ENCODE peak calls at places on chromosome 3, in eight cellular contexts. V, Z, P, M, N, D, W and A are unnamed samples.

GRCh38 chr3:126746395-126747177 is 42.5 kb downstream of the CHCHD6 start:
- DNase-seq in P (peak; percentile 84), M (no peak), N (peak; percentile 76), V (no peak), D (peak; percentile 58), Z (peak; percentile 9), W (no peak), A (no peak)

GRCh38 chr3:42014443-42014945 is 52.6 kb upstream of the ULK4 start:
- DNase-seq in Z (peak; percentile 73), P (no peak), N (peak; percentile 39), D (no peak), W (peak; percentile 82), V (no peak), M (peak; percentile 37), A (peak; percentile 24)

GRCh38 chr3:73453676-73454075 is 171.1 kb downstream of the PDZRN3 start:
- DNase-seq in N (peak; percentile 51), P (no peak), D (no peak), M (no peak), W (no peak), V (no peak), Z (no peak), A (no peak)

GRCh38 chr3:184085389-184085852 is 11.4 kb upstream of the HTR3E start:
- DNase-seq in W (no peak), N (peak; percentile 61), M (no peak), D (no peak), V (no peak), P (no peak), Z (peak; percentile 80), A (no peak)

GRCh38 chr3:12796171-12797123 is at the start of gene CAND2:
- DNase-seq in P (no peak), W (peak; percentile 73), Z (peak; percentile 49), N (peak; percentile 37), M (peak; percentile 75), V (peak; percentile 35), D (peak; percentile 78), A (peak; percentile 50)

GRCh38 chr3:158355623-158356588 is 215.1 kb upstream of the MLF1 start:
- DNase-seq in W (peak; percentile 81), D (no peak), V (no peak), Z (no peak), P (no peak), N (no peak), M (no peak), A (peak; percentile 64)

GRCh38 chr3:69925506-69925905 is 74.0 kb upstream of the SAMMSON start:
- DNase-seq in W (no peak), N (peak; percentile 77), D (no peak), P (no peak), Z (no peak), V (no peak), M (no peak), A (no peak)

GRCh38 chr3:60954049-60954448 is 297.2 kb downstream of the FHIT start:
- DNase-seq in V (no peak), D (no peak), M (no peak), N (no peak), W (no peak), P (no peak), Z (no peak), A (no peak)

GRCh38 chr3:23071758-23072157 is 131.4 kb upstream of the UBE2E2 start:
- DNase-seq in P (no peak), W (peak; percentile 60), N (no peak), M (no peak), Z (peak; percentile 20), D (no peak), V (no peak), A (peak; percentile 12)

GRCh38 chr3:9951962-9952805 is at the start of gene PRRT3:
- DNase-seq in W (peak; percentile 75), P (no peak), D (no peak), Z (peak; percentile 39), V (no peak), M (peak; percentile 84), N (peak; percentile 52), A (peak; percentile 74)

GRCh38 chr3:177553586-177553985 is 356.3 kb upstream of the TBL1XR1 start:
- DNase-seq in P (no peak), W (no peak), Z (no peak), V (no peak), N (no peak), M (no peak), D (no peak), A (no peak)

GRCh38 chr3:41987627-41988026 is 25.7 kb upstream of the ULK4 start:
- DNase-seq in D (no peak), N (no peak), W (no peak), P (no peak), V (no peak), M (no peak), Z (peak; percentile 71), A (no peak)

GRCh38 chr3:49132073-49132436 is 795 bp downstream of the LAMB2 start:
- DNase-seq in D (no peak), Z (no peak), P (no peak), V (no peak), W (no peak), M (no peak), N (no peak), A (no peak)

GRCh38 chr3:119346076-119346496 is 51.9 kb downstream of the ARHGAP31 start:
- DNase-seq in M (no peak), W (no peak), V (no peak), Z (no peak), N (peak; percentile 53), P (no peak), D (no peak), A (no peak)
- TF ChIP-seq CTCF in M (no peak), W (no peak), V (no peak), Z (no peak), N (peak; percentile 20), P (no peak), D (no peak), A (no peak)

DNA sequence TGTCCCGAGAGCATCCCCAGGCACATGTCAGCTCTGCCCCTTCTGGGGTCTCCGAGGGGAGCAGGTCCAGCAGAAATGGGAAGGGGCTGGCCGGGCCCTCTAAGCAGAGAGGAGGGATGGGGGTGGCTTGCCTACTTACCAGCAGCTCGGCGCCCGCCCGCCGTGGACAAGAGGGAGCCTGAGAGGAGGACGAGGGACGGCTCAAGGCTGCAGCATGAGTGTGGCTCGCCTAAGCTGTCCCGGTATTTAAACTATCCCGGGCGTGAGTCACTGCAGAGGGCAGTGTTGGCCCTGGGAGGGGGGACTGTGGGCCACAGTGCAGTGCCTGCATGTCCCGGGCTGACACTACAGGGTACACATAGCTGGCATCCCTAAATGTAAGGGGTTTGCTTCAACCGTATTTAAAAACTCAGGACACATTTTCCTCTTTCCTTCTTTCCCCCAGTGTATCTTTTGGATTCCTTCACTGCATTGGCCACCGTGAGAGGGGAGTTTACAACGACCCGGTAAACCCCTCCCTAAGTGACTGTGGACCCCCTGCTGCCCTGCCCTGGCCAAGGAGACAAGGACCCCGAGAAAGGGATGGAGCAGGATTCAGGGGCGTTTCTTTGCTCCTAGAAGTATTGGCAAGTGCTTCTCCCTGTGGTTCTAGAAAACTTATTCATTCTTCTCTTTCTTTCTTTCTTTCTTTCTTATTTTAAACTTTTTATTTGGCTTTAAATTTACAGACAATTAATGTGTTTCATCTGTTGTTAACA is at the start of gene LRRC15:
- DNase-seq in P (peak; percentile 38), W (no peak), V (peak; percentile 23), N (peak; percentile 38), M (peak; percentile 84), D (no peak), Z (peak; percentile 19), A (no peak)
- H3K4me3 ChIP-seq in P (no peak within 1 kb of the TSS), W (no peak within 1 kb of the TSS), V (no peak within 1 kb of the TSS), N (no peak within 1 kb of the TSS), M (no peak within 1 kb of the TSS), D (no peak within 1 kb of the TSS), Z (no peak within 1 kb of the TSS), A (no peak within 1 kb of the TSS)

DNA sequence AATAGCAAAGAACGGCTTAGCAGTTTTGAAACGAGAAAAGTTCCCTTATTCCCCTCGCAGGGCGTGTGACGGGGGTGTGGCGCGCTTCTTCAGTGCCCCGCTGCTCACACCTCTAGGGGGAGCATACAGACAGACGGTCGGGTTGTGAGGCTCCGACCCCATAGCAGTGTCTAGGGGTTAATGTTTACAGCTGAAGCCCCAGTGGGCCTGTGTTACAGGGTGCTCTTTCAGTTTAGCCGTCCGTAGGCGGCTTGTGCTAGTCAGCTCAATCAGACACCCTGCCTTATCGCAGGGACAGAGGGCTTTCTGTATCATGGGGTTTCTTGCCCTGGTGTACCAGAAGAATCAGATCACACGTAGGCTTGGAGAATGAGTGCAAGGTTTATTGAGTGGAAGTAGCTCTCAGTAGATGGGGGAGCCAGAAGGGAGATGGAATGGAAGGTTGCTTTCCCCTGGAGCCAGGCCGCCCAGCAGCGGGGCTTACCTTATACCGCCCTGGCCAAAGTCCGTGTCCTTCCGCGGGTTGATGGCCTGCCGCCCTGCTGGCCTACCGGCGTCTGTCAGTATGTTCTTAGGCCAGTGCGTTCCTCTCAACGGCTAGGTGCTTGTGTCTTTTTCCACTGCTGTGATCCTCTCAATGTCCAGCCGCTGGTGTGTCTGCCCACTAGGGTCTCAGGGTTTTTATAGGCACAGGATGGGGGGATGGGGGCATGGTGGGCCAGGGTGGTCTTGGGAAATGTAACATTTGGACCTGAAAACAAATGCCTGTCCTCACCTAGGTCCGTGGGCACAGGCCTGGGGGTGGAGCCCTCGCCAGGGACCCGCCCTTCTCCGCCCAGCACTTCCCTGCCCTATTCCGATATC is 32.2 kb upstream of the ACP3 start:
- DNase-seq in Z (peak; percentile 35), P (peak; percentile 3), N (no peak), M (peak; percentile 17), W (no peak), D (peak; percentile 16), V (no peak), A (no peak)
- TF ChIP-seq CTCF in Z (no peak), P (peak; percentile 8), N (no peak), M (peak; percentile 21), W (peak; percentile 49), D (peak; percentile 26), V (no peak), A (no peak)

GRCh38 chr3:123883111-123883510 is 1.0 kb downstream of the MYLK start:
- DNase-seq in D (no peak), Z (no peak), V (no peak), N (no peak), W (no peak), P (no peak), M (no peak), A (no peak)

GRCh38 chr3:123884258-123884831 is at the start of gene MYLK:
- DNase-seq in M (peak; percentile 99), P (peak; percentile 65), D (peak; percentile 69), W (no peak), Z (peak; percentile 79), N (peak; percentile 91), V (peak; percentile 69), A (peak; percentile 65)

GRCh38 chr3:123884993-123885392 is 861 bp upstream of the MYLK start:
- DNase-seq in Z (no peak), M (no peak), N (no peak), D (no peak), V (no peak), W (no peak), P (no peak), A (no peak)

GRCh38 chr3:123881771-123882170 is 2.4 kb downstream of the MYLK start:
- DNase-seq in M (no peak), W (no peak), Z (no peak), D (no peak), V (no peak), P (no peak), N (no peak), A (no peak)

DNA sequence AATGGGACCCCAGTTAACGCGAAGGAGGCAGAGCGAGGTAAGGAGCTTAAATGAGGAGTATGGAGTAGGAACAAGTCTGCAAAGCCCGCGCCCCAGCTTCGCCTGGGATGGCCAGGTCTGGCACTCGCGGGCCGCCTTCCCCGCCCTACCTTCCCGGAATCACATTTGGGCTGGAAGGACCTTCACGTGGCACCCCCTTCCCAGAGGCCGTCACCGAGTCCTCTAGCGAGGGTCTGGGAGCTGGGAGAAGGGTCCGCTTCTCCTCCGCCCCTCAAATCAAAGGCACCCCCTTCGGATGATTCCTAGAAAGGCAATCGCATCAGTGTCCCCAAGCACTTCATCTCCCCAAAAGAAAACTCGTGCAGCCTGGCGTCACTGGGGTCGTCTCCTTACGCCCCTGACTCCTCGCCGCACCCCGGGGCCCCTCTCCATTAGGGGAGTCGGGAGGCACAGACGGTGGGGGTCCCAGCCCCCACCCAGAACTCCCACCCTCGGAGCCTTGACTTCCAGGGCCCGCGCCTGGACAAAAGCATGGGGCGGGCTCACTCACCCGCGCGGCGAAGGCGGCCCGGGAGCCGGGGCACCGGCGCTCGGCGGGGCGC is 375 bp downstream of the MYLK start:
- DNase-seq in D (peak; percentile 15), P (no peak), Z (no peak), W (no peak), N (peak; percentile 8), V (peak; percentile 42), M (peak; percentile 69), A (no peak)
- H3K4me3 ChIP-seq in D (peak overlapping the region; percentile 51), P (peak overlapping the region; percentile 71), Z (no peak overlapping the region), W (no peak overlapping the region), N (peak overlapping the region; percentile 65), V (peak overlapping the region; percentile 45), M (peak overlapping the region; percentile 76), A (peak overlapping the region; percentile 14)